ENCODE peak calls at places on chromosomes 11 and 22, in six cellular contexts. O is H1, D is upper lobe of left lung, A is HCT116, H is stomach, B is vagina. L is an unnamed sample.

GRCh38 chr11:66032962-66033735 is 6.9 kb upstream of the CATSPER1 start:
- DNase-seq in O (no peak), D (no peak), A (no peak), H (no peak), B (no peak), L (no peak)

GRCh38 chr22:31451709-31452571 is 37.7 kb downstream of the EIF4ENIF1 start:
- DNase-seq in O (no peak), D (no peak), A (peak), H (no peak), B (no peak), L (no peak)

GRCh38 chr11:120031612-120032600 is 106.0 kb downstream of the TRIM29 start:
- DNase-seq in O (no peak), D (no peak), A (no peak), H (no peak), B (peak), L (no peak)

GRCh38 chr11:95279921-95280861 is 49.2 kb upstream of the SESN3 start:
- DNase-seq in O (peak), D (no peak), A (no peak), H (no peak), B (no peak), L (no peak)

GRCh38 chr11:65021003-65021402 is 6.2 kb upstream of the SNX15 start:
- DNase-seq in O (no peak), D (no peak), A (no peak), H (no peak), B (no peak), L (no peak)

GRCh38 chr22:23781533-23781932 is 5.2 kb upstream of the SMARCB1 start:
- DNase-seq in O (no peak), D (no peak), A (no peak), H (no peak), B (no peak), L (no peak)

GRCh38 chr11:31809543-31809856 is 1.6 kb downstream of the PAX6 start:
- DNase-seq in O (no peak), D (no peak), A (no peak), H (no peak), B (no peak), L (no peak)

GRCh38 chr11:64665381-64665780 is 57.6 kb downstream of the NRXN2 start:
- DNase-seq in O (no peak), D (no peak), A (no peak), H (no peak), B (no peak), L (no peak)

GRCh38 chr11:70647188-70648166 is 249.1 kb downstream of the CTTN start:
- DNase-seq in O (no peak), D (no peak), A (no peak), H (no peak), B (no peak), L (no peak)

GRCh38 chr22:26360169-26360885 is 68.7 kb upstream of the ASPHD2 start:
- DNase-seq in O (peak), D (no peak), A (peak), H (peak), B (no peak), L (peak)

GRCh38 chr11:70796601-70797000 is 398.3 kb downstream of the CTTN start:
- DNase-seq in O (no peak), D (no peak), A (peak), H (no peak), B (no peak), L (no peak)

GRCh38 chr11:36155770-36156485 is 133.3 kb downstream of the COMMD9 start:
- DNase-seq in O (no peak), D (no peak), A (no peak), H (no peak), B (no peak), L (no peak)

GRCh38 chr11:36157151-36157519 is 132.1 kb downstream of the COMMD9 start:
- DNase-seq in O (no peak), D (no peak), A (no peak), H (no peak), B (no peak), L (no peak)

GRCh38 chr11:36153581-36153980 is 135.6 kb downstream of the COMMD9 start:
- DNase-seq in O (no peak), D (no peak), A (no peak), H (no peak), B (no peak), L (no peak)

GRCh38 chr11:36155301-36155700 is 133.9 kb downstream of the COMMD9 start:
- DNase-seq in O (no peak), D (no peak), A (no peak), H (no peak), B (no peak), L (peak)

GRCh38 chr11:36156486-36157150 is 132.6 kb downstream of the COMMD9 start:
- DNase-seq in O (no peak), D (no peak), A (no peak), H (no peak), B (no peak), L (no peak)
- TF ChIP-seq POLR2AphosphoS5 in O (no peak), D (no peak), A (no peak), H (no peak), B (no peak), L (no peak)

DNA sequence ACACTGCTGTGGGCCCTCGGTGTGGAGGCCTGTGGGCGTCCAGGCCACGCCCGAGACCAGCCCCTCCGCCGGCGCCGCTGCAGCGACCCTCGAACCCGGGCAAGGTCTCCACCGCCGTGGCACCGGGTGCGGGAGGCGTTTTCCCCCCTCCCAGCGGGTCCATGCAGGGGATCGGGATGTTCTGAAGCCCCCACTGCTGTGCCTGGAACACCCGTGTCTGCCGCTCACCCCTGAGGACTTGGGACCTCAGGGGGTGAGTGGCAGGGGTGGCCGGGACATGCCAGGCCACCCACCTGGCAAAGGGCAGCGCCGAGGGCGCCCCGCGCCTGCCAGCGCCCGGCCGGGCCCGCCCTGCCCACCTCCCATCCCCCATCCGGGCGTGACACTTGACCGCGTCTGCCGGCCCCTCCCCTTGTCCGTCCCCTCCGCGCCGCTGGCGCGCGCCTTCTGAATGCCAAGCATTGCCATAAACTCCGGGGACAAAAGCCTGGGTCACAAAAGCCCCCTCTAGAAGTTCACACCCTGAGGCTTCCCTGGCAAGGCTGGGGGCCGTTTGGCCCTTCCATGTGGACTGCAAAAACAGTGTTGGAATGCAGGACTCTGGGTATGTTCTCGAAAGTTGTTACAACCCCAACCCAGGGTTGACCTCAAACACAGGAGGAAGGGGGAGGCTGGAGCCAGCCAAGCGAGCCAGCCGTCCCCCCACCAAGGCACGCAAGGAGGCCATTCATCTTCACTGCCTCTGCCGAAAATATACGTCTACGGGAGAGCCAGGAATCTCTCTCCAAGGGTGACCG is 819 bp upstream of the KCNQ1OT1 start:
- DNase-seq in O (no peak), D (peak), A (no peak), H (peak), B (no peak), L (peak)
- TF ChIP-seq POLR2A in O (no peak), D (no peak), A (no peak), H (no peak), B (peak), L (no peak)

GRCh38 chr22:43440103-43440387 is 28.2 kb downstream of the MPPED1 start:
- DNase-seq in O (no peak), D (no peak), A (no peak), H (no peak), B (no peak), L (no peak)
- H3K27ac ChIP-seq in O (no peak), D (no peak), A (no peak), H (no peak), B (no peak), L (no peak)

GRCh38 chr11:123083623-123084029 is 21.7 kb upstream of the HSPA8 start:
- DNase-seq in O (no peak), D (no peak), A (peak), H (peak), B (no peak), L (peak)
- TF ChIP-seq POLR2AphosphoS5 in O (no peak), D (peak), A (peak), H (peak), B (no peak), L (peak)

DNA sequence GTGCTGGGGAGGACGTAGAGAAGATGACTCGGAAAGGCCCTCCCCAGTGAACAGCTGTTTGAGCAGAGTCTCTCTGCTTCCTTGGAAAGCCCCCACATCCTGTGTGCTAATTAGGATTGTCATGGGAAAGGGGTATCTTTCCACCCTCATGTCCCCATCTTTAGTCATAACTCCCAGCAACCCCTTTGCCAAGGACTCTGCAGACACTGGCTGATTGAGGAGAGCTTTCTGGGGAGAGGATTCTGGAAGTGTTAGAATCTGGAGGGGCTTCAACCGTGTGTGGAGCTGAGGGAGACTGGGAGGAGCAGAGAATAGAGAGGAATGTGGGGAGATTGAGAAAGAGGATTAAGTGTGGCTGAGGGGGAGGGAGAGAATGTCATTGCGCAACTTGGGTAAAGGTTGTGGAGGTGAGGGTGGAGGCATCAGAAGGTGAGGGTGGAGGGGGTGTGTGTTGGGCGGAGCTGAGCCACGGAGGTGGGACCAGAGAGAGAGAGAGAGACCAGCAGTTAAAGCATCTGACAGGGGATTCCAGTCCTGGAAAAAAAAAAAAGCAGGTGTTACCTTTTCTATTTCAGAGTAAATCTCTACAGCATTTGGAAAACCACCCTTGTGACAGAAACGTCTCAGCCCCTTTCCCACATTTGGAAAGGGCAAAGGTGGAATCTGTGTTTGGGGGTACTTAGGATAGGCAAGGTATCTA is 2.2 kb downstream of the DTX4 start:
- DNase-seq in O (no peak), D (no peak), A (no peak), H (peak), B (no peak), L (peak)
- TF ChIP-seq POLR2A in O (no peak), D (no peak), A (no peak), H (no peak), B (no peak), L (peak)

DNA sequence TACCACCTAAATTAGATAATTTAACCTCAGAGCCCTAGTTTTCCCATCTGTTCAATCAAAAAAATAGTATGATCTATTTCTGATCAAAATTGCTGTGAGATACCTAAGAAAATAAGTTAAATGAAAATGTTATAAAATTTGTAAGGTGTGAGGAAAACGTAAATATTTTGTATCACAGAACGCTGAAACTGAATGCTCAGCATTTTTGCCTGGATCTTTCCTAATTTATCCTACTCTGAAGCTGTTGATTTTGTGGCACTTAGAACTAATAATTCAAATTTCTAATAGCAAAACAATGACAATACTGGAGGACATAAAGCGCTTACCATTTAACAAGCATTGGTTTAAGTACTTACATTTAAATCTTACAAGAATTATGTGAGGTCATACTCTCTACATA is 674.2 kb downstream of the FAM181B start:
- DNase-seq in O (no peak), D (no peak), A (no peak), H (no peak), B (no peak), L (no peak)
- H3K27ac ChIP-seq in O (no peak), D (no peak), A (no peak), H (no peak), B (no peak), L (no peak)